ENCODE peak calls at places on chromosomes 6 and 20, in ten cellular contexts. One of them, this sample, is unnamed.

GRCh38 chr20:2942439-2942838 is 69.2 kb downstream of the PTPRA start:
- DNase-seq in small intestine: no peak
- DNase-seq in head of caudate nucleus: no peak
- DNase-seq in GM18507: no peak
- DNase-seq in WERI-Rb-1: no peak
- DNase-seq in heart left ventricle: no peak
- DNase-seq in IMR-90: peak
- DNase-seq in left ventricle myocardium inferior: no peak
- DNase-seq in stimulated activated CD4-positive, alpha-beta T cell treated with anti-CD3 and anti-CD28 coated beads, Interleukin-1b, Interleukin-23, amount 100 ng/mL, for 24 hours: no peak
- DNase-seq in M059J: no peak
- DNase-seq in this sample: no peak

GRCh38 chr6:157631388-157631787 is 191.7 kb upstream of the SNX9 start:
- DNase-seq in small intestine: no peak
- DNase-seq in head of caudate nucleus: no peak
- DNase-seq in GM18507: no peak
- DNase-seq in WERI-Rb-1: no peak
- DNase-seq in heart left ventricle: no peak
- DNase-seq in IMR-90: peak
- DNase-seq in left ventricle myocardium inferior: no peak
- DNase-seq in stimulated activated CD4-positive, alpha-beta T cell treated with anti-CD3 and anti-CD28 coated beads, Interleukin-1b, Interleukin-23, amount 100 ng/mL, for 24 hours: no peak
- DNase-seq in M059J: no peak
- DNase-seq in this sample: no peak

GRCh38 chr6:163757506-163757905 is 343.0 kb downstream of the QKI start:
- DNase-seq in small intestine: no peak
- DNase-seq in head of caudate nucleus: no peak
- DNase-seq in GM18507: no peak
- DNase-seq in WERI-Rb-1: no peak
- DNase-seq in heart left ventricle: no peak
- DNase-seq in IMR-90: no peak
- DNase-seq in left ventricle myocardium inferior: no peak
- DNase-seq in stimulated activated CD4-positive, alpha-beta T cell treated with anti-CD3 and anti-CD28 coated beads, Interleukin-1b, Interleukin-23, amount 100 ng/mL, for 24 hours: no peak
- DNase-seq in M059J: no peak
- DNase-seq in this sample: no peak

GRCh38 chr20:19784511-19785172 is 26.6 kb downstream of the RIN2 start:
- DNase-seq in small intestine: peak
- DNase-seq in head of caudate nucleus: peak
- DNase-seq in GM18507: peak
- DNase-seq in WERI-Rb-1: peak
- DNase-seq in heart left ventricle: peak
- DNase-seq in IMR-90: peak
- DNase-seq in left ventricle myocardium inferior: peak
- DNase-seq in stimulated activated CD4-positive, alpha-beta T cell treated with anti-CD3 and anti-CD28 coated beads, Interleukin-1b, Interleukin-23, amount 100 ng/mL, for 24 hours: no peak
- DNase-seq in M059J: peak
- DNase-seq in this sample: peak

GRCh38 chr20:31684153-31685003 is 38.3 kb downstream of the BCL2L1 start:
- DNase-seq in small intestine: no peak
- DNase-seq in head of caudate nucleus: no peak
- DNase-seq in GM18507: no peak
- DNase-seq in WERI-Rb-1: no peak
- DNase-seq in heart left ventricle: no peak
- DNase-seq in IMR-90: no peak
- DNase-seq in left ventricle myocardium inferior: no peak
- DNase-seq in stimulated activated CD4-positive, alpha-beta T cell treated with anti-CD3 and anti-CD28 coated beads, Interleukin-1b, Interleukin-23, amount 100 ng/mL, for 24 hours: no peak
- DNase-seq in M059J: no peak
- DNase-seq in this sample: no peak

GRCh38 chr6:130743175-130743574 is 84.0 kb upstream of the SMLR1 start:
- DNase-seq in small intestine: no peak
- DNase-seq in head of caudate nucleus: no peak
- DNase-seq in GM18507: no peak
- DNase-seq in WERI-Rb-1: no peak
- DNase-seq in heart left ventricle: no peak
- DNase-seq in IMR-90: no peak
- DNase-seq in left ventricle myocardium inferior: no peak
- DNase-seq in stimulated activated CD4-positive, alpha-beta T cell treated with anti-CD3 and anti-CD28 coated beads, Interleukin-1b, Interleukin-23, amount 100 ng/mL, for 24 hours: no peak
- DNase-seq in M059J: no peak
- DNase-seq in this sample: no peak

GRCh38 chr20:25126204-25126603 is 44.3 kb upstream of the VSX1 start:
- DNase-seq in small intestine: no peak
- DNase-seq in head of caudate nucleus: no peak
- DNase-seq in GM18507: no peak
- DNase-seq in WERI-Rb-1: no peak
- DNase-seq in heart left ventricle: no peak
- DNase-seq in IMR-90: no peak
- DNase-seq in left ventricle myocardium inferior: no peak
- DNase-seq in stimulated activated CD4-positive, alpha-beta T cell treated with anti-CD3 and anti-CD28 coated beads, Interleukin-1b, Interleukin-23, amount 100 ng/mL, for 24 hours: no peak
- DNase-seq in M059J: no peak
- DNase-seq in this sample: no peak

GRCh38 chr6:149347067-149347466 is 29.6 kb downstream of the TAB2 start:
- DNase-seq in small intestine: no peak
- DNase-seq in head of caudate nucleus: no peak
- DNase-seq in GM18507: no peak
- DNase-seq in WERI-Rb-1: no peak
- DNase-seq in heart left ventricle: no peak
- DNase-seq in IMR-90: no peak
- DNase-seq in left ventricle myocardium inferior: no peak
- DNase-seq in stimulated activated CD4-positive, alpha-beta T cell treated with anti-CD3 and anti-CD28 coated beads, Interleukin-1b, Interleukin-23, amount 100 ng/mL, for 24 hours: no peak
- DNase-seq in M059J: peak
- DNase-seq in this sample: no peak

GRCh38 chr6:155224031-155224451 is 39.8 kb upstream of the CLDN20 start:
- DNase-seq in small intestine: no peak
- DNase-seq in head of caudate nucleus: no peak
- DNase-seq in GM18507: peak
- DNase-seq in WERI-Rb-1: no peak
- DNase-seq in heart left ventricle: no peak
- DNase-seq in IMR-90: peak
- DNase-seq in left ventricle myocardium inferior: no peak
- DNase-seq in stimulated activated CD4-positive, alpha-beta T cell treated with anti-CD3 and anti-CD28 coated beads, Interleukin-1b, Interleukin-23, amount 100 ng/mL, for 24 hours: no peak
- DNase-seq in M059J: peak
- DNase-seq in this sample: no peak

This sample was measured in Right ventricle myocardium superior.